ENCODE peak calls at places on chromosome 9, in eight cellular contexts. Y is hepatocyte, J is IMR-90, U is H9, B is Peyer's patch, E is HCT116, D is HFFc6, G is Calu3. I is an unnamed sample.

GRCh38 chr9:18994263-18994916 is 38.6 kb downstream of the SAXO1 start:
- DNase-seq in B (no peak), D (no peak), Y (no peak), J (no peak), U (no peak), E (no peak), G (no peak), I (no peak)

GRCh38 chr9:17719053-17719452 is 140.2 kb downstream of the SH3GL2 start:
- DNase-seq in U (no peak), J (no peak), Y (no peak), G (no peak), E (no peak), D (no peak), B (no peak), I (no peak)

GRCh38 chr9:120434532-120434931 is 145.4 kb downstream of the CDK5RAP2 start:
- DNase-seq in Y (peak), E (no peak), U (no peak), G (no peak), J (peak), D (peak), B (no peak), I (no peak)

GRCh38 chr9:3931996-3932906 is 367.6 kb downstream of the GLIS3 start:
- DNase-seq in E (no peak), U (no peak), J (peak), D (peak), G (no peak), Y (no peak), B (no peak), I (no peak)

GRCh38 chr9:91421987-91422765 is 1.5 kb downstream of the NFIL3 start:
- DNase-seq in E (no peak), B (no peak), G (no peak), Y (peak), D (peak), J (peak), U (no peak), I (no peak)

GRCh38 chr9:90287567-90288274 is 354.9 kb downstream of the DIRAS2 start:
- DNase-seq in G (peak), D (no peak), B (peak), Y (peak), J (no peak), U (no peak), E (no peak), I (no peak)

GRCh38 chr9:21316032-21316842 is 11.1 kb upstream of the IFNA5 start:
- DNase-seq in G (no peak), U (no peak), Y (no peak), D (no peak), E (no peak), B (no peak), J (no peak), I (peak)

GRCh38 chr9:21779397-21779796 is 23.0 kb upstream of the MTAP start:
- DNase-seq in E (no peak), Y (no peak), D (peak), U (no peak), J (peak), B (no peak), G (no peak), I (no peak)

GRCh38 chr9:115689331-115689730 is 464.3 kb upstream of the PAPPA start:
- DNase-seq in D (no peak), G (no peak), U (no peak), J (no peak), B (no peak), Y (no peak), E (no peak), I (no peak)

GRCh38 chr9:98892296-98892695 is 51.4 kb upstream of the COL15A1 start:
- DNase-seq in U (no peak), B (no peak), E (no peak), G (no peak), J (peak), D (no peak), Y (no peak), I (no peak)

GRCh38 chr9:19875291-19875910 is 86.6 kb upstream of the SLC24A2 start:
- DNase-seq in E (no peak), G (no peak), U (no peak), Y (no peak), B (no peak), J (no peak), D (no peak), I (no peak)

GRCh38 chr9:129237195-129237611 is 59.1 kb upstream of the IER5L start:
- DNase-seq in G (no peak), D (peak), E (no peak), B (no peak), Y (peak), U (no peak), J (peak), I (no peak)

GRCh38 chr9:71620806-71621205 is 147.5 kb downstream of the CEMIP2 start:
- DNase-seq in E (no peak), G (no peak), D (no peak), U (no peak), J (no peak), B (no peak), Y (no peak), I (no peak)

GRCh38 chr9:76912631-76913275 is 6.8 kb upstream of the PRUNE2 start:
- DNase-seq in J (peak), U (no peak), G (no peak), Y (no peak), E (peak), D (peak), B (no peak), I (no peak)

GRCh38 chr9:91036356-91036755 is 234.7 kb downstream of the SYK start:
- DNase-seq in D (no peak), G (no peak), E (no peak), U (no peak), J (no peak), B (peak), Y (no peak), I (no peak)

GRCh38 chr9:86034863-86035734 is 64.3 kb downstream of the GOLM1 start:
- DNase-seq in J (peak), Y (peak), D (peak), U (peak), E (peak), G (peak), B (peak), I (no peak)

GRCh38 chr9:129493002-129493713 is 127.7 kb downstream of the C9orf50 start:
- DNase-seq in G (no peak), U (no peak), J (no peak), D (no peak), E (no peak), Y (no peak), B (no peak), I (no peak)

GRCh38 chr9:5900622-5901021 is 9.9 kb downstream of the MLANA start:
- DNase-seq in Y (no peak), G (no peak), U (no peak), J (no peak), E (no peak), B (no peak), D (no peak), I (no peak)

GRCh38 chr9:36029765-36030528 is 6.8 kb upstream of the RECK start:
- DNase-seq in Y (peak), U (no peak), J (peak), E (no peak), D (peak), B (no peak), G (no peak), I (no peak)

GRCh38 chr9:129640086-129640870 is 1.7 kb downstream of the ASB6 start:
- DNase-seq in J (peak), E (no peak), G (no peak), B (no peak), U (no peak), Y (no peak), D (no peak), I (no peak)

GRCh38 chr9:114471157-114471556 is 34.1 kb downstream of the WHRN start:
- DNase-seq in J (no peak), Y (no peak), G (no peak), B (no peak), E (no peak), D (no peak), U (no peak), I (no peak)

GRCh38 chr9:105278751-105279150 is 34.3 kb downstream of the SLC44A1 start:
- DNase-seq in B (no peak), D (no peak), J (no peak), U (no peak), E (no peak), Y (no peak), G (no peak), I (no peak)

GRCh38 chr9:93941493-93941892 is 13.7 kb downstream of the BARX1 start:
- DNase-seq in D (no peak), B (no peak), Y (no peak), E (no peak), U (no peak), J (no peak), G (no peak), I (no peak)

GRCh38 chr9:6153425-6153824 is 62.2 kb upstream of the IL33 start:
- DNase-seq in Y (no peak), J (peak), B (no peak), E (no peak), D (no peak), G (no peak), U (no peak), I (no peak)

GRCh38 chr9:115883467-115884329 is 269.9 kb upstream of the PAPPA start:
- DNase-seq in B (no peak), Y (peak), D (peak), U (peak), G (peak), E (peak), J (peak), I (peak)

GRCh38 chr9:129176786-129177442 is 1.1 kb downstream of the IER5L start:
- DNase-seq in D (peak), G (no peak), U (peak), J (peak), B (peak), E (no peak), Y (peak), I (no peak)

GRCh38 chr9:135136481-135136880 is 49.0 kb downstream of the OLFM1 start:
- DNase-seq in D (no peak), G (no peak), B (no peak), U (no peak), E (no peak), Y (no peak), J (no peak), I (no peak)

GRCh38 chr9:74331607-74332006 is 165.5 kb upstream of the RORB start:
- DNase-seq in G (no peak), B (no peak), D (no peak), U (no peak), Y (no peak), E (no peak), J (no peak), I (no peak)

GRCh38 chr9:111828193-111828592 is 33.5 kb upstream of the SHOC1 start:
- DNase-seq in U (no peak), E (no peak), G (no peak), J (no peak), Y (no peak), B (no peak), D (no peak), I (no peak)

GRCh38 chr9:128113526-128114325 is 13.8 kb downstream of the PTGES2 start:
- DNase-seq in U (peak), B (peak), Y (no peak), D (no peak), G (no peak), E (no peak), J (no peak), I (no peak)

GRCh38 chr9:16964228-16964627 is 93.8 kb upstream of the BNC2 start:
- DNase-seq in Y (no peak), E (peak), D (peak), G (no peak), B (no peak), U (no peak), J (peak), I (no peak)

GRCh38 chr9:137774775-137775386 is 102.7 kb upstream of the CACNA1B start:
- DNase-seq in U (peak), E (no peak), J (no peak), B (no peak), G (no peak), Y (no peak), D (no peak), I (no peak)

GRCh38 chr9:37342493-37342892 is 80.0 kb upstream of the GRHPR start:
- DNase-seq in Y (no peak), D (no peak), G (no peak), U (no peak), J (no peak), E (no peak), B (no peak), I (no peak)

GRCh38 chr9:37977851-37978250 is 73.9 kb upstream of the SLC25A51 start:
- DNase-seq in J (no peak), D (no peak), G (no peak), U (no peak), B (no peak), Y (no peak), E (no peak), I (no peak)

GRCh38 chr9:8451146-8451545 is 651.6 kb upstream of the DMAC1 start:
- DNase-seq in E (no peak), J (no peak), D (no peak), U (no peak), G (no peak), B (no peak), Y (no peak), I (no peak)

GRCh38 chr9:106284300-106284699 is 578.7 kb upstream of the ZNF462 start:
- DNase-seq in G (no peak), U (peak), B (no peak), E (no peak), J (no peak), D (no peak), Y (no peak), I (no peak)

GRCh38 chr9:21679432-21679831 is 123.0 kb upstream of the MTAP start:
- DNase-seq in E (no peak), D (no peak), B (no peak), G (no peak), Y (no peak), U (no peak), J (no peak), I (no peak)

GRCh38 chr9:113614843-113615648 is 151.5 kb downstream of the RGS3 start:
- DNase-seq in G (no peak), Y (peak), E (no peak), D (no peak), J (peak), U (peak), B (no peak), I (no peak)

GRCh38 chr9:130772185-130772584 is 62.9 kb upstream of the ABL1 start:
- DNase-seq in D (no peak), U (no peak), G (no peak), Y (no peak), E (no peak), J (no peak), B (no peak), I (no peak)

GRCh38 chr9:127392166-127392565 is 4.8 kb upstream of the SLC2A8 start:
- DNase-seq in Y (no peak), U (no peak), B (no peak), E (no peak), D (no peak), J (no peak), G (no peak), I (no peak)

DNA sequence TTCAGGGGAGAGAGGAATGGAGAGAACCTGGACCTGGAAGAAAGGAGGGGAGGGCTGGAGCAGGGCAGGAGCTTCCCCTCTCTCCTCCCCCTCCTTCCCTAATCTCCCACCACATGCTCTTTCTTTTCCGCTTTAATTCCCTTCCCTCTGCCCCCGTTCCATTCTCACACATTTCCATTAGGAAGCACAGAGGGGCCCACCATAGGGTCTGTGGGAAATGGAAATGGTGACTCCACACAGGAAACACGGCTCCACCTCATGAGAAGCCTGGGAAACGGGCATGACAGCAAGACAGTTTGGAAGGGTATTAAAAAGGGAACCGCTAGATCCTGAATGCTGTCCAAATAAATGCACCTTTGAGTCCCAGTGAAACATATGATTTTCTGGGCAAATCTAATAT is 64.9 kb upstream of the ENTREP1 start:
- DNase-seq in D (no peak), Y (no peak), U (no peak), J (no peak), E (no peak), B (no peak), G (no peak), I (no peak)
- TF ChIP-seq CTCF in D (no peak), Y (no peak), U (no peak), J (no peak), E (no peak), B (no peak), G (no peak), I (no peak)

GRCh38 chr9:87686520-87687090 is 39.3 kb upstream of the CTSL start:
- DNase-seq in Y (no peak), U (no peak), E (no peak), J (no peak), G (no peak), D (no peak), B (no peak), I (no peak)
- TF ChIP-seq CTCF in Y (no peak), U (no peak), E (no peak), J (no peak), G (no peak), D (no peak), B (no peak), I (no peak)

GRCh38 chr9:34376596-34377401 is at the start of gene MYORG:
- DNase-seq in G (peak), E (peak), U (peak), B (peak), Y (peak), D (peak), J (peak), I (peak)

GRCh38 chr9:34374339-34374738 is 2.4 kb downstream of the MYORG start:
- DNase-seq in J (no peak), Y (no peak), G (no peak), E (no peak), U (no peak), D (no peak), B (no peak), I (no peak)

GRCh38 chr9:34374905-34375552 is 1.7 kb downstream of the MYORG start:
- DNase-seq in G (peak), Y (peak), U (peak), D (no peak), J (no peak), E (no peak), B (peak), I (no peak)

GRCh38 chr9:34377402-34377741 is 674 bp upstream of the MYORG start:
- DNase-seq in B (peak), G (peak), U (no peak), Y (peak), E (no peak), J (no peak), D (no peak), I (no peak)

GRCh38 chr9:34375901-34376595 is 650 bp downstream of the MYORG start:
- DNase-seq in J (no peak), B (peak), Y (peak), E (no peak), D (no peak), G (peak), U (peak), I (no peak)
- TF ChIP-seq CTCF in J (no peak), B (peak), Y (no peak), E (no peak), D (no peak), G (no peak), U (peak), I (peak)

DNA sequence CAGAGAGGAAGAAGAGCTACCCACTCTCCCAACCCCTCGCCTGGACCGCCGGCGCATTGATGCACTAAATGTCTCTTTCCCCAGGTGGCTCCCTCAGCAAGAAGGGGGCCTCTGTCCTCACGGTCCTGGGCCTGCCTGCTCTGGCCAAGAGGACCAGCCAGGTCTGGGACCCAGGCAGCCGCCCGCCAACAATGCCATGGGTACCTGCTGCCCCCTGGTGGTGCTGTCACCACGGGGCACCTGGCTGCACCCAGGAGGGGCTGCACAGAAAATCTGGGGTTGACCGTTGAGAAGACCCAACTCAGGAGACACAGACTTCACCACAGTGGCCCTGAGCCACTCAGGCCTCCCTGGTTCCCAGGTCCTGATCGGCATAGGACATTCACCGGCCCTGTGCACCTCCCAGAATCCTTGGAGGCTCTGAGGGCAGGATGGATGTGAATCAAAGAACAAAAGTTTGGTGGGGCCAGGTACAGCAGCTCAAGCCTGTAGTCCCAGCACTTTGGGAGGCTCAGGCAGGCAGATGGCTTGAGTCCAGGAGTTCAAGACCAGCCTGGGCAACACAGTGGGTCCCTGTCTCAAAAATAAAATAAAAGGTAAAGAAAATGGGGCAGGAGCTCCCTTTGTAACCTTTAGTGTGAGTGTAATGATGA is 2.4 kb upstream of the VAV2 start:
- DNase-seq in U (peak), B (peak), E (peak), Y (peak), G (peak), J (peak), D (peak), I (no peak)
- TF ChIP-seq CTCF in U (peak), B (peak), E (no peak), Y (peak), G (peak), J (peak), D (peak), I (peak)

DNA sequence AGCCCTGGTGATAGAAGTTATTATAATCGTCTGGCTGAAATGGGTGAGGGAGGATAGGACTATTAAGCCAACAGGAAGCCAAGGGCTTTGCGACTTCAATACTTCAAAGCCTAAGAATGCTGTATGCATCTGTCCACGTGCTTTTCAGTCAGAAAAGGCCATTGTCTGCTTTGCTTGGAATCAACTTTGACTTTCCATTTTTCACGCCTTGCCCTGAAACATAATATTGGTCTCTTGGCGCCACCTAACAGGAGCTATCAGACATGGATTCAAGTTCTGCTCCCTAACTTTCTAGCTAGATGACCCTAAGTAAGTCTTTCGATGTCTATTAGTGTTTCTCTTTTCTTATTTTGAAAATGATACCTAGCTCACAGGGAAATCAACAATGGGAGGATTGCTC is 572.6 kb downstream of the TLR4 start:
- DNase-seq in G (no peak), E (no peak), U (no peak), Y (no peak), B (no peak), J (no peak), D (no peak), I (no peak)
- TF ChIP-seq CTCF in G (no peak), E (no peak), U (peak), Y (no peak), B (no peak), J (no peak), D (no peak), I (no peak)

GRCh38 chr9:136662656-136663310 is at the start of gene EGFL7:
- DNase-seq in Y (no peak), D (no peak), J (no peak), B (no peak), G (no peak), E (no peak), U (no peak), I (no peak)
- TF ChIP-seq CTCF in Y (no peak), D (no peak), J (no peak), B (no peak), G (no peak), E (no peak), U (no peak), I (no peak)

GRCh38 chr9:109906766-109907382 is 126.9 kb downstream of the PALM2AKAP2 start:
- DNase-seq in E (no peak), J (peak), D (peak), G (no peak), B (no peak), U (no peak), Y (no peak), I (no peak)
- TF ChIP-seq CTCF in E (no peak), J (peak), D (no peak), G (no peak), B (peak), U (no peak), Y (no peak), I (no peak)

GRCh38 chr9:97846347-97846746 is 6.7 kb upstream of the FOXE1 start:
- DNase-seq in G (no peak), Y (no peak), U (no peak), J (no peak), E (no peak), B (no peak), D (no peak), I (no peak)

GRCh38 chr9:97849980-97850379 is 3.0 kb upstream of the FOXE1 start:
- DNase-seq in B (no peak), D (no peak), G (no peak), J (no peak), E (no peak), U (no peak), Y (no peak), I (no peak)

GRCh38 chr9:97847474-97848236 is 5.4 kb upstream of the FOXE1 start:
- DNase-seq in E (no peak), J (no peak), D (no peak), G (no peak), Y (no peak), B (no peak), U (no peak), I (no peak)

GRCh38 chr9:97848582-97849237 is 4.3 kb upstream of the FOXE1 start:
- DNase-seq in E (no peak), U (peak), J (peak), B (no peak), G (no peak), Y (no peak), D (no peak), I (no peak)

GRCh38 chr9:97848237-97848581 is 4.8 kb upstream of the FOXE1 start:
- DNase-seq in B (no peak), J (no peak), Y (no peak), D (no peak), G (no peak), U (no peak), E (no peak), I (no peak)
- TF ChIP-seq CTCF in B (no peak), J (peak), Y (peak), D (peak), G (no peak), U (peak), E (no peak), I (no peak)

I was measured in LNCaP clone FGC.